ENCODE peak calls at places on chromosome 10, in five cellular contexts. P is erythroblast, Q is fibroblast of lung, D is stomach, H is myocyte. S is an unnamed sample.

GRCh38 chr10:127987467-127988380 is 80.8 kb downstream of the PTPRE start:
- DNase-seq in P (no peak), Q (no peak), D (no peak), H (no peak), S (no peak)

GRCh38 chr10:128875030-128875744 is 591.9 kb upstream of the MGMT start:
- DNase-seq in P (no peak), Q (no peak), D (no peak), H (no peak), S (no peak)

GRCh38 chr10:112904000-112904399 is 46.0 kb upstream of the TCF7L2 start:
- DNase-seq in P (no peak), Q (peak), D (no peak), H (no peak), S (no peak)

GRCh38 chr10:95758351-95759025 is 2.5 kb downstream of the ENTPD1 start:
- DNase-seq in P (no peak), Q (no peak), D (no peak), H (peak), S (peak)

GRCh38 chr10:23442936-23443335 is 4.1 kb downstream of the OTUD1 start:
- DNase-seq in P (no peak), Q (peak), D (no peak), H (peak), S (peak)

GRCh38 chr10:47318706-47319105 is 3.5 kb upstream of the GDF2 start:
- DNase-seq in P (no peak), Q (no peak), D (no peak), H (no peak), S (no peak)

GRCh38 chr10:106655165-106655564 is 509.3 kb downstream of the SORCS1 start:
- DNase-seq in P (no peak), Q (no peak), D (no peak), H (no peak), S (no peak)

GRCh38 chr10:71448146-71448545 is 51.4 kb downstream of the CDH23 start:
- DNase-seq in P (no peak), Q (no peak), D (no peak), H (no peak), S (no peak)

GRCh38 chr10:133260895-133261725 is 15.6 kb downstream of the ADAM8 start:
- DNase-seq in P (peak), Q (peak), D (peak), H (peak), S (peak)

GRCh38 chr10:42150428-42151061 is 487.8 kb downstream of the ZNF33B start:
- DNase-seq in P (no peak), Q (no peak), D (no peak), H (no peak), S (no peak)

GRCh38 chr10:100805543-100806355 is 60.4 kb downstream of the PAX2 start:
- DNase-seq in P (no peak), Q (no peak), D (no peak), H (no peak), S (no peak)

GRCh38 chr10:21261705-21262285 is 263.7 kb downstream of the SKIDA1 start:
- DNase-seq in P (no peak), Q (peak), D (no peak), H (peak), S (no peak)

GRCh38 chr10:27742926-27743735 is 2.5 kb downstream of the MKX start:
- DNase-seq in P (peak), Q (peak), D (peak), H (peak), S (peak)

GRCh38 chr10:121392657-121393056 is 205.6 kb downstream of the FGFR2 start:
- DNase-seq in P (no peak), Q (no peak), D (no peak), H (no peak), S (no peak)

GRCh38 chr10:84837041-84837766 is 508.8 kb downstream of the CCSER2 start:
- DNase-seq in P (no peak), Q (no peak), D (no peak), H (no peak), S (no peak)

GRCh38 chr10:42836771-42837468 is 54.3 kb downstream of the BMS1 start:
- DNase-seq in P (peak), Q (peak), D (no peak), H (no peak), S (peak)

GRCh38 chr10:86520871-86521619 is 547 bp downstream of the WAPL start:
- DNase-seq in P (peak), Q (peak), D (peak), H (peak), S (peak)

GRCh38 chr10:110775022-110775379 is 96.7 kb upstream of the PDCD4 start:
- DNase-seq in P (no peak), Q (no peak), D (no peak), H (no peak), S (no peak)

GRCh38 chr10:78957471-78958039 is 111.2 kb upstream of the ZMIZ1 start:
- DNase-seq in P (no peak), Q (peak), D (no peak), H (no peak), S (no peak)

GRCh38 chr10:94366382-94366781 is 3.6 kb upstream of the NOC3L start:
- DNase-seq in P (peak), Q (no peak), D (no peak), H (no peak), S (no peak)

GRCh38 chr10:57696641-57697040 is 571.1 kb downstream of the IPMK start:
- DNase-seq in P (no peak), Q (peak), D (no peak), H (peak), S (peak)

GRCh38 chr10:47023237-47024045 is 112.2 kb downstream of the PTPN20 start:
- DNase-seq in P (no peak), Q (no peak), D (peak), H (no peak), S (no peak)

GRCh38 chr10:75978213-75978612 is 546.8 kb downstream of the LRMDA start:
- DNase-seq in P (no peak), Q (peak), D (no peak), H (no peak), S (no peak)

GRCh38 chr10:69043931-69044531 is 43.9 kb upstream of the SRGN start:
- DNase-seq in P (no peak), Q (peak), D (no peak), H (no peak), S (no peak)

GRCh38 chr10:71667374-71667750 is 52.2 kb downstream of the C10orf105 start:
- DNase-seq in P (no peak), Q (no peak), D (no peak), H (no peak), S (no peak)

GRCh38 chr10:86139066-86139657 is 227.4 kb downstream of the GRID1 start:
- DNase-seq in P (peak), Q (no peak), D (no peak), H (no peak), S (no peak)

GRCh38 chr10:55019461-55019860 is 218.4 kb upstream of the PCDH15 start:
- DNase-seq in P (no peak), Q (peak), D (no peak), H (no peak), S (no peak)

GRCh38 chr10:62817120-62817762 is 1.1 kb upstream of the EGR2 start:
- DNase-seq in P (peak), Q (peak), D (no peak), H (peak), S (peak)

GRCh38 chr10:94217431-94217830 is 145.3 kb downstream of the NOC3L start:
- DNase-seq in P (no peak), Q (peak), D (no peak), H (peak), S (no peak)

GRCh38 chr10:13890617-13891541 is 304.1 kb downstream of the PRPF18 start:
- DNase-seq in P (no peak), Q (peak), D (no peak), H (peak), S (peak)

GRCh38 chr10:131047501-131047900 is 264.0 kb downstream of the TCERG1L start:
- DNase-seq in P (no peak), Q (no peak), D (no peak), H (no peak), S (no peak)

GRCh38 chr10:100194711-100195110 is 8.9 kb upstream of the ERLIN1 start:
- DNase-seq in P (no peak), Q (no peak), D (no peak), H (no peak), S (no peak)

GRCh38 chr10:111087968-111088505 is 11.2 kb downstream of the ADRA2A start:
- DNase-seq in P (no peak), Q (no peak), D (no peak), H (no peak), S (no peak)

GRCh38 chr10:34003561-34003960 is 669.1 kb upstream of the NRP1 start:
- DNase-seq in P (no peak), Q (no peak), D (no peak), H (no peak), S (no peak)